ENCODE peak calls at places on chromosomes 2 and 18, in seven cellular contexts. M is kidney, J is mammary epithelial cell, N is cardiac muscle cell, K is prostate gland, T is heart right ventricle, H is body of pancreas. R is an unnamed sample. For H3K4me1, the result is how much of the 10 kb centered on the place peaks cover.

GRCh38 chr2:9692392-9693137 is 61.8 kb upstream of the YWHAQ start:
- DNase-seq in M (no peak), H (no peak), N (peak), K (no peak), T (no peak), J (no peak), R (no peak)

GRCh38 chr2:168889635-168890005 is 610 bp downstream of the SPC25 start:
- DNase-seq in M (no peak), T (no peak), N (no peak), H (no peak), J (no peak), K (no peak), R (no peak)

GRCh38 chr2:204892506-204893255 is 347.4 kb downstream of the PARD3B start:
- DNase-seq in M (no peak), J (peak), K (no peak), H (no peak), N (peak), T (no peak), R (no peak)

GRCh38 chr2:230967113-230967512 is 28.8 kb upstream of the SPATA3 start:
- DNase-seq in H (no peak), N (no peak), J (no peak), M (no peak), K (no peak), T (no peak), R (no peak)

GRCh38 chr2:59959944-59960343 is 593.5 kb downstream of the BCL11A start:
- DNase-seq in J (no peak), N (no peak), T (no peak), H (no peak), M (no peak), K (no peak), R (no peak)

GRCh38 chr2:98923244-98923940 is 12.6 kb downstream of the CRACDL start:
- DNase-seq in H (no peak), T (no peak), J (no peak), K (no peak), M (no peak), N (no peak), R (no peak)

GRCh38 chr2:190615555-190616200 is 33.2 kb upstream of the NAB1 start:
- DNase-seq in K (no peak), M (no peak), T (no peak), J (no peak), N (no peak), H (no peak), R (no peak)

GRCh38 chr18:63758616-63759015 is 16.6 kb upstream of the SERPINB7 start:
- DNase-seq in H (no peak), M (no peak), N (no peak), K (no peak), J (no peak), T (no peak), R (no peak)

GRCh38 chr2:99880148-99880983 is 262.0 kb downstream of the AFF3 start:
- DNase-seq in N (peak), J (peak), M (no peak), K (no peak), T (no peak), H (no peak), R (no peak)

GRCh38 chr18:3440340-3440739 is 9.6 kb upstream of the TGIF1 start:
- DNase-seq in M (no peak), T (no peak), N (no peak), H (no peak), K (no peak), J (no peak), R (no peak)

GRCh38 chr2:158719411-158719810 is 75.7 kb upstream of the DAPL1 start:
- DNase-seq in J (no peak), M (no peak), N (no peak), T (no peak), K (no peak), H (no peak), R (peak)

GRCh38 chr2:28080911-28081310 is 190.4 kb downstream of the BABAM2 start:
- DNase-seq in N (peak), J (no peak), M (no peak), T (no peak), H (no peak), K (peak), R (no peak)

GRCh38 chr2:102155703-102156515 is 13.4 kb downstream of the IL1R1 start:
- DNase-seq in M (peak), J (peak), K (peak), N (peak), T (no peak), H (peak), R (no peak)

GRCh38 chr2:15772196-15772595 is 168.2 kb upstream of the MYCN start:
- DNase-seq in T (no peak), N (no peak), J (no peak), M (no peak), H (no peak), K (no peak), R (no peak)

GRCh38 chr18:809985-810642 is 1.9 kb downstream of the YES1 start:
- DNase-seq in H (no peak), J (no peak), M (no peak), N (no peak), K (no peak), T (no peak), R (no peak)

GRCh38 chr2:132522901-132523300 is 106.3 kb downstream of the GPR39 start:
- DNase-seq in K (no peak), H (no peak), N (no peak), T (no peak), J (no peak), M (no peak), R (no peak)

GRCh38 chr2:184644685-184645084 is 46.4 kb downstream of the ZNF804A start:
- DNase-seq in T (no peak), J (no peak), K (no peak), H (no peak), N (peak), M (no peak), R (no peak)

GRCh38 chr18:2823966-2824365 is 22.8 kb upstream of the EMILIN2 start:
- DNase-seq in T (no peak), K (no peak), J (no peak), H (no peak), M (no peak), N (no peak), R (no peak)

GRCh38 chr18:58866261-58867232 is 1.9 kb downstream of the ZNF532 start:
- DNase-seq in T (no peak), J (no peak), N (no peak), K (no peak), H (no peak), M (no peak), R (no peak)

GRCh38 chr2:166170356-166170755 is 42.5 kb upstream of the SCN1A start:
- DNase-seq in K (no peak), N (peak), J (peak), M (no peak), H (no peak), T (no peak), R (no peak)

GRCh38 chr2:143946436-143947385 is 573.2 kb downstream of the ZEB2 start:
- DNase-seq in M (no peak), N (no peak), H (no peak), J (no peak), K (no peak), T (no peak), R (no peak)

GRCh38 chr2:102558463-102558862 is 60.9 kb upstream of the SLC9A2 start:
- DNase-seq in K (no peak), H (no peak), J (no peak), M (no peak), N (peak), T (no peak), R (no peak)

GRCh38 chr2:104452558-104452957 is 401.4 kb upstream of the POU3F3 start:
- DNase-seq in N (no peak), J (no peak), M (no peak), T (no peak), K (no peak), H (no peak), R (no peak)

GRCh38 chr2:237298323-237299118 is 115.4 kb downstream of the COL6A3 start:
- DNase-seq in M (peak), J (peak), K (peak), H (no peak), N (peak), T (no peak), R (no peak)

GRCh38 chr18:48850891-48851302 is 99.9 kb downstream of the SMAD7 start:
- DNase-seq in M (no peak), H (peak), N (peak), T (peak), K (no peak), J (no peak), R (no peak)

GRCh38 chr2:64950226-64951160 is 38.7 kb upstream of the SLC1A4 start:
- DNase-seq in T (no peak), K (no peak), J (peak), M (no peak), H (no peak), N (no peak), R (no peak)

GRCh38 chr2:221100467-221101089 is 471.5 kb downstream of the EPHA4 start:
- DNase-seq in H (no peak), K (no peak), N (no peak), T (no peak), J (no peak), M (no peak), R (no peak)

GRCh38 chr2:95525294-95526035 is 40.9 kb upstream of the TRIM43B start:
- DNase-seq in K (peak), J (no peak), N (peak), H (peak), M (peak), T (peak), R (no peak)
- H3K27ac ChIP-seq in K (no peak), J (no peak), N (no peak), H (peak), M (peak), T (peak), R (peak)

GRCh38 chr18:41873730-41874129 is 81.3 kb upstream of the PIK3C3 start:
- DNase-seq in J (peak), H (no peak), T (no peak), N (no peak), K (no peak), M (no peak), R (no peak)
- H3K4me1 ChIP-seq in J (half or more), H (under half), T (under half), N (under half), K (under half), M (under half), R (under half)

GRCh38 chr2:119155633-119156032 is 2.9 kb downstream of the C1QL2 start:
- DNase-seq in T (no peak), N (no peak), M (no peak), H (no peak), K (no peak), J (no peak), R (no peak)

GRCh38 chr2:119157850-119158511 is 570 bp downstream of the C1QL2 start:
- DNase-seq in T (no peak), H (no peak), M (no peak), N (no peak), K (no peak), J (no peak), R (no peak)

GRCh38 chr2:119156105-119156890 is 2.3 kb downstream of the C1QL2 start:
- DNase-seq in M (no peak), J (peak), K (no peak), T (no peak), N (no peak), H (no peak), R (no peak)

GRCh38 chr2:119158563-119159347 is at the start of gene C1QL2:
- DNase-seq in M (no peak), H (no peak), K (no peak), J (peak), T (no peak), N (no peak), R (no peak)

DNA sequence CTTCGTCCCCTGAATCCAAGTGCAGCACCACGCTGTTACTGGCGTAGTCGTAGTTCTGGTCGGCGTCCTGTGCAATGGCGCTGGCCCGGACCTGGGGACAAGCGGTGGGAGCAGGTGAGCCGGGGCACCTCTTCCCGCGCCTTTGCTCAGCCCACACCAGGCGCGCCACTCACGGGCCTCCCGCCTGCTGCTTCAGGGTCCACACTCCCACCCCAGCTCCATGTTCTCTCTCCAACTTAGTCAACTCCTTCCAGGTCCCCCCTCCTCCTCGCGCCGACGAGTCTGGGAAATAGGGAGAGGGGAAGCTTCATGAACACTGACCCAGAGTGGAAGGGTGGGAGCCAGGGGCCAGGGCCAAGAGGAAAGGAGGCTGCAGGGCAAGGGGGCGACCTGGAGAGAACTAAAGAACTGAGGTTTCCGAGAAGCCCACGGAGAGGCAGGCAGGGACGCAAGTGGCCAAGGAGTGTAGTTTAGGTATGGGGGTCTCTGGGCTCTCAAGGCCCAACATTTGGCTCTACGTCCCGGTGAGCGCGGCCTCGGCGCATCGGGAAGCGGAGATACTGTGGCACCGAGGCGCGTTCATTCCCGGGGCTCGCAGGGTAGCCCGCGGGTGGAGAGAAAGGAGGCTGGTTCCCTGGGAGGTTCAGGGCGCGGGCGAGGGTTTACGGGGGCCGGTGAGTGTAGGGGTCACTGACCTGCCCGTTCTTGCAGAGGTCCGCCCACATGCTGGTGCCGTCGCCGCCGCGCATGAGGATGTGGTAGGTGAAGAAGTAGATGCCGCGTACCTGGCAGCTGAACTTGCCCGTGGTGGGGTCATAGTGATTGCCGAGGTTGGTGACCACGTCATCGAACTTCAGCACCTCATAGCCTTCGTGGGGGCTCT is 1.4 kb downstream of the C1QL2 start:
- DNase-seq in H (no peak), K (no peak), N (no peak), J (no peak), T (no peak), M (no peak), R (no peak)
- H3K27ac ChIP-seq in H (no peak), K (no peak), N (no peak), J (no peak), T (no peak), M (no peak), R (no peak)

GRCh38 chr2:62207480-62207879 is 11.6 kb downstream of the B3GNT2 start:
- DNase-seq in J (no peak), M (no peak), T (no peak), K (no peak), N (no peak), H (no peak), R (no peak)
- H3K4me1 ChIP-seq in J (under half), M (half or more), T (half or more), K (under half), N (under half), H (under half), R (under half)

GRCh38 chr2:26942543-26943295 is 27.7 kb upstream of the MAPRE3 start:
- DNase-seq in T (peak), J (peak), N (peak), H (peak), K (peak), M (peak), R (no peak)
- H3K27ac ChIP-seq in T (no peak), J (no peak), N (no peak), H (no peak), K (no peak), M (no peak), R (no peak)

GRCh38 chr2:46981662-46982351 is 66.2 kb upstream of the MCFD2 start:
- DNase-seq in J (no peak), M (no peak), K (no peak), T (no peak), H (peak), N (no peak), R (no peak)
- H3K4me1 ChIP-seq in J (under half), M (under half), K (under half), T (under half), H (half or more), N (under half), R (half or more)

GRCh38 chr2:3566806-3567205 is 8.3 kb upstream of the RPS7 start:
- DNase-seq in H (no peak), T (no peak), N (no peak), K (no peak), M (no peak), J (no peak), R (no peak)

GRCh38 chr2:3563521-3563976 is 5.4 kb upstream of the RNASEH1 start:
- DNase-seq in K (no peak), N (no peak), H (no peak), J (no peak), T (no peak), M (no peak), R (no peak)

DNA sequence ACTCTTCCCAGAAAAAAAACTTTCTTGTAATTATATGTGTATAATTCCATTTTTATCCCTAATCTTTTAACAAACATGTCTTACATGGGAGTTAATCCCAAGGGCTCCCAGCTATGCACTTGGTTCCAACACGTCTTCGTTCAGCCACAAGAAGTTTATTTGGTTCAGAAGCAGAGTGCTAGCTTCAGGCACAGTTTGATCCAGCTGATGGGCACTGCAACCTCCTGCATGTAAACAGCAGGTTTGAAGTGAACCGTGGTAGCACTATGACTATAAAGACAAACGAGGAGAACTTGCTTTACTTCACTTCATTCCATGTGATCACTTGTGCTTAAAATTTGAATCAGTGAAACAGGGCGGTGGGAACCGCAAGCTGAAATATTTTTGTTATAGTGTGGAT is 7.0 kb upstream of the RNASEH1 start:
- DNase-seq in M (no peak), N (no peak), H (no peak), T (no peak), K (no peak), J (no peak), R (no peak)
- H3K27ac ChIP-seq in M (no peak), N (no peak), H (no peak), T (no peak), K (no peak), J (no peak), R (no peak)

DNA sequence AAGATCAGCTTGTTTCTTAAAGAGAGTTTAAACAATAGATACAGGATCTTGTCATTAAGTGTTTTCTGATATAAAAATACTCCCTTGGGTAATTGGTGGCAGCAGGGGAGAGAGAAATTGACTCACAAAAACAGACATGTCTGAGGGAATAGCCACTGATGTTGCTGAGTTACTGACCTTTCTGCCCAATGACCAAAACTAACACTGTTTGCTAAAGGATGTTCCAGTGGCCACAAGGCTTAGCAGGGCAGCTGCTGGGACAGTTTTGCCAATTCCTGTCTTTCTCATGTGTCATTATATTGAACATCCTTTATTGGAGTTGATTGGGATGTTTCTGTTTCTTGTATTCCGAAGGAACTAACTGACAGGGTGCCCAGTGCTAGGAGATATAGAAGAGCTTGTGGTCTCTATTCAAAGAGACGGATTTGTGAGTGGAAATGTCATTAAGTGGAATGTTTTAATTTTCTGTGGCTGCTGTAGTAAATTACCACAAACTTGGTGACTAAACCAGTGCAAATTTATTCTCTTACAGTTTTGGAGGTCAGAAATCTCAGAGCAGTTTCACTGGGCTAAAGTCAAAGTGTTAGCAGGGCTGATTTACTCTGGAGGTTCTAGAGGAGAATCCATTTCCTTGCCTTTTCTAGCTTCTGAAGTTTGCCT is 124.8 kb upstream of the RMDN2 start:
- DNase-seq in K (no peak), J (no peak), M (no peak), T (no peak), N (no peak), H (no peak), R (no peak)
- H3K4me1 ChIP-seq in K (under half), J (under half), M (under half), T (under half), N (under half), H (under half), R (half or more)

GRCh38 chr2:134416018-134416417 is 162.1 kb downstream of the MGAT5 start:
- DNase-seq in K (no peak), T (no peak), N (no peak), M (no peak), H (no peak), J (no peak), R (no peak)
- H3K27ac ChIP-seq in K (no peak), T (no peak), N (no peak), M (no peak), H (no peak), J (no peak), R (no peak)

GRCh38 chr2:33129261-33129660 is 182.5 kb downstream of the LTBP1 start:
- DNase-seq in J (no peak), H (no peak), T (no peak), K (no peak), M (no peak), N (no peak), R (no peak)
- H3K4me1 ChIP-seq in J (under half), H (under half), T (under half), K (under half), M (under half), N (under half), R (under half)